ENCODE peak calls at places on chromosomes 7 and 10, in four cellular contexts. Q is NCI-H1105 treated with DMSO at 0.1 percent for 48 hours, W is skeletal muscle cell, V is SK-N-DZ. K is an unnamed sample.

GRCh38 chr10:60870803-60871202 is 73.2 kb downstream of the RHOBTB1 start:
- DNase-seq in Q (peak), W (no peak), V (no peak), K (no peak)

GRCh38 chr10:43136995-43137700 is 1.1 kb upstream of the CSGALNACT2 start:
- DNase-seq in V (no peak), W (no peak), Q (no peak), K (no peak)

GRCh38 chr7:157402911-157403534 is 66.2 kb downstream of the DNAJB6 start:
- DNase-seq in W (no peak), V (no peak), Q (no peak), K (no peak)

GRCh38 chr10:33155720-33156638 is 178.5 kb downstream of the NRP1 start:
- DNase-seq in Q (no peak), V (peak), W (no peak), K (peak)

GRCh38 chr7:71538210-71538609 is 406.3 kb downstream of the GALNT17 start:
- DNase-seq in V (peak), W (no peak), Q (peak), K (no peak)

GRCh38 chr10:21456160-21456559 is 69.3 kb downstream of the SKIDA1 start:
- DNase-seq in W (no peak), Q (no peak), V (no peak), K (no peak)

GRCh38 chr7:1646957-1647891 is 22.9 kb upstream of the ELFN1 start:
- DNase-seq in W (peak), Q (no peak), V (peak), K (no peak)

GRCh38 chr7:3301831-3302618 is 973 bp downstream of the SDK1 start:
- DNase-seq in W (no peak), Q (peak), V (peak), K (no peak)

GRCh38 chr10:133276435-133277201 is at the start of gene ADAM8:
- DNase-seq in Q (peak), W (no peak), V (peak), K (no peak)

GRCh38 chr10:6473430-6473829 is 106.6 kb downstream of the PRKCQ start:
- DNase-seq in Q (no peak), W (no peak), V (no peak), K (no peak)

GRCh38 chr10:26367771-26368170 is 70.4 kb upstream of the APBB1IP start:
- DNase-seq in V (no peak), Q (no peak), W (no peak), K (peak)

GRCh38 chr10:34290412-34291082 is 524.5 kb downstream of the PARD3 start:
- DNase-seq in V (no peak), Q (no peak), W (peak), K (peak)

GRCh38 chr7:151648429-151648828 is 128.7 kb upstream of the RHEB start:
- DNase-seq in W (no peak), V (no peak), Q (no peak), K (peak)

GRCh38 chr7:1548438-1548831 is 7.6 kb downstream of the TMEM184A start:
- DNase-seq in V (no peak), Q (no peak), W (no peak), K (no peak)

GRCh38 chr7:129134356-129134972 is 10.0 kb upstream of the TSPAN33 start:
- DNase-seq in W (no peak), V (no peak), Q (no peak), K (no peak)

GRCh38 chr7:87628780-87629569 is 777 bp downstream of the RUNDC3B start:
- DNase-seq in Q (peak), W (no peak), V (peak), K (no peak)

GRCh38 chr10:79411546-79412495 is 33.6 kb downstream of the ZCCHC24 start:
- DNase-seq in W (no peak), V (no peak), Q (no peak), K (no peak)

GRCh38 chr7:40571796-40572195 is 437.0 kb downstream of the SUGCT start:
- DNase-seq in Q (no peak), W (peak), V (no peak), K (peak)